ENCODE peak calls at places on chromosomes 5 and 9, in five cellular contexts. T, Z, L, E and J are unnamed samples.

GRCh38 chr5:5486122-5486521 is 63.6 kb downstream of the ICE1 start:
- DNase-seq in T (no peak), Z (no peak), E (no peak), L (no peak), J (no peak)

GRCh38 chr9:84669293-84670105 is at the start of gene NTRK2:
- DNase-seq in L (peak), T (peak), Z (no peak), E (peak), J (no peak)

GRCh38 chr9:121135642-121136041 is 60.9 kb downstream of the CNTRL start:
- DNase-seq in T (no peak), E (no peak), L (no peak), Z (no peak), J (no peak)

GRCh38 chr5:26578002-26578401 is 460.4 kb downstream of the CDH9 start:
- DNase-seq in L (no peak), Z (no peak), T (no peak), E (no peak), J (no peak)

GRCh38 chr9:15725953-15726352 is 173.1 kb downstream of the CCDC171 start:
- DNase-seq in E (peak), Z (no peak), T (no peak), L (no peak), J (no peak)

GRCh38 chr5:110726249-110727024 is at the start of gene TMEM232:
- DNase-seq in L (peak), Z (peak), T (peak), E (peak), J (no peak)

GRCh38 chr9:126235350-126235740 is 91.3 kb upstream of the MVB12B start:
- DNase-seq in L (no peak), Z (no peak), E (no peak), T (no peak), J (no peak)

GRCh38 chr9:113621309-113621791 is 157.8 kb downstream of the RGS3 start:
- DNase-seq in Z (no peak), L (peak), T (no peak), E (peak), J (no peak)

GRCh38 chr5:143586781-143587362 is 183.4 kb upstream of the NR3C1 start:
- DNase-seq in Z (no peak), E (no peak), T (no peak), L (no peak), J (no peak)

GRCh38 chr9:70746760-70747159 is 332.3 kb upstream of the KLF9 start:
- DNase-seq in E (peak), L (no peak), Z (no peak), T (no peak), J (no peak)

GRCh38 chr5:37816331-37816730 is 23.5 kb downstream of the GDNF start:
- DNase-seq in L (no peak), Z (no peak), T (no peak), E (peak), J (no peak)

GRCh38 chr5:178420424-178420823 is 169.8 kb downstream of the COL23A1 start:
- DNase-seq in E (no peak), T (no peak), L (peak), Z (no peak), J (no peak)